ENCODE peak calls at places on chromosomes 6 and 20, in six cellular contexts. I is CD8-positive, alpha-beta T cell; C is left ventricle myocardium inferior; H is A673; W is tibial artery; L is cardiac muscle cell. U is an unnamed sample. For H3K4me1, the result is how much of the 10 kb centered on the place peaks cover.

GRCh38 chr20:58071500-58071804 is 157.0 kb downstream of the ANKRD60 start:
- DNase-seq in L (no peak), H (no peak), W (no peak), C (no peak), I (no peak), U (no peak)

GRCh38 chr20:50589548-50590347 is 79.6 kb downstream of the PTPN1 start:
- DNase-seq in H (no peak), W (no peak), L (no peak), C (no peak), I (no peak), U (peak)

GRCh38 chr6:148868314-148868713 is 121.5 kb downstream of the UST start:
- DNase-seq in C (no peak), H (no peak), I (no peak), W (no peak), L (peak), U (no peak)

GRCh38 chr6:3386374-3386857 is 70.4 kb downstream of the SLC22A23 start:
- DNase-seq in W (no peak), I (no peak), L (no peak), C (no peak), H (no peak), U (no peak)

GRCh38 chr6:154112181-154112809 is 73.3 kb downstream of the OPRM1 start:
- DNase-seq in L (no peak), H (no peak), I (no peak), C (no peak), W (no peak), U (no peak)

GRCh38 chr20:62030834-62031434 is 34.7 kb downstream of the TAF4 start:
- DNase-seq in C (no peak), W (no peak), I (peak), H (no peak), L (no peak), U (no peak)

GRCh38 chr20:33882018-33882417 is 70.9 kb downstream of the CHMP4B start:
- DNase-seq in C (no peak), H (no peak), L (no peak), W (no peak), I (no peak), U (no peak)

GRCh38 chr6:17469006-17469972 is 75.9 kb downstream of the CAP2 start:
- DNase-seq in I (no peak), H (no peak), W (no peak), L (no peak), C (no peak), U (no peak)

GRCh38 chr6:73263570-73263909 is 544 bp upstream of the KHDC1 start:
- DNase-seq in W (no peak), C (no peak), L (peak), H (peak), I (no peak), U (no peak)

GRCh38 chr6:148192310-148192709 is 150.3 kb upstream of the SASH1 start:
- DNase-seq in C (no peak), H (no peak), L (peak), W (peak), I (no peak), U (no peak)

GRCh38 chr20:29741594-29741893 is 1515.9 kb upstream of the DEFB115 start:
- DNase-seq in C (no peak), H (no peak), W (no peak), L (no peak), I (no peak), U (no peak)

GRCh38 chr20:48275737-48276342 is 490.6 kb upstream of the SULF2 start:
- DNase-seq in C (no peak), I (no peak), W (no peak), H (peak), L (peak), U (no peak)

GRCh38 chr6:110534731-110535164 is 58.3 kb upstream of the SLC22A16 start:
- DNase-seq in I (no peak), C (no peak), W (peak), H (no peak), L (peak), U (no peak)

GRCh38 chr6:44232676-44233559 is 9.5 kb downstream of the SLC29A1 start:
- DNase-seq in L (no peak), H (no peak), C (no peak), W (no peak), I (no peak), U (peak)

GRCh38 chr6:81876977-81877376 is 124.5 kb upstream of the TENT5A start:
- DNase-seq in H (no peak), L (no peak), I (no peak), W (no peak), C (no peak), U (no peak)

GRCh38 chr6:118627724-118628123 is 23.7 kb downstream of the CEP85L start:
- DNase-seq in I (no peak), W (no peak), L (no peak), C (no peak), H (no peak), U (no peak)

GRCh38 chr6:90160013-90160412 is 136.6 kb downstream of the BACH2 start:
- DNase-seq in H (peak), W (no peak), I (no peak), L (no peak), C (no peak), U (no peak)

GRCh38 chr6:43937236-43938177 is 167.5 kb downstream of the VEGFA start:
- DNase-seq in W (no peak), H (no peak), C (peak), I (no peak), L (no peak), U (peak)

GRCh38 chr6:43812850-43813584 is 43.0 kb downstream of the VEGFA start:
- DNase-seq in H (no peak), L (peak), W (no peak), C (no peak), I (peak), U (peak)

GRCh38 chr6:36227379-36228344 is 31.1 kb downstream of the BRPF3 start:
- DNase-seq in H (no peak), C (no peak), L (no peak), W (no peak), I (no peak), U (no peak)

GRCh38 chr6:142885182-142885867 is 59.7 kb downstream of the HIVEP2 start:
- DNase-seq in L (peak), H (peak), I (peak), W (no peak), C (no peak), U (no peak)

GRCh38 chr20:16178671-16179070 is 394.6 kb downstream of the KIF16B start:
- DNase-seq in I (no peak), H (no peak), C (no peak), W (no peak), L (no peak), U (no peak)

GRCh38 chr6:109793793-109794192 is 102.7 kb downstream of the FIG4 start:
- DNase-seq in H (peak), L (peak), C (no peak), I (no peak), W (peak), U (no peak)

GRCh38 chr6:139109558-139109957 is 25.3 kb upstream of the HECA start:
- DNase-seq in W (no peak), C (no peak), I (no peak), H (peak), L (peak), U (no peak)

GRCh38 chr6:41278699-41279405 is 7.6 kb downstream of the TREM1 start:
- DNase-seq in L (peak), I (peak), H (peak), C (peak), W (peak), U (peak)

GRCh38 chr6:168538892-168539811 is 98.2 kb downstream of the SMOC2 start:
- DNase-seq in C (no peak), H (no peak), W (no peak), L (no peak), I (no peak), U (no peak)

GRCh38 chr6:142349215-142349823 is 47.5 kb downstream of the ADGRG6 start:
- DNase-seq in W (no peak), H (no peak), L (no peak), I (no peak), C (no peak), U (no peak)

GRCh38 chr6:157282279-157282678 is 41.0 kb downstream of the TMEM242 start:
- DNase-seq in W (no peak), L (no peak), I (no peak), H (no peak), C (no peak), U (no peak)

GRCh38 chr6:170147832-170148708 is 142.8 kb downstream of the DLL1 start:
- DNase-seq in L (no peak), W (no peak), C (no peak), I (peak), H (no peak), U (peak)

GRCh38 chr20:17557675-17558006 is 12.2 kb upstream of the DSTN start:
- DNase-seq in I (no peak), C (no peak), H (no peak), L (peak), W (no peak), U (no peak)

GRCh38 chr20:49964964-49965780 is 17.6 kb upstream of the SNAI1 start:
- DNase-seq in H (peak), W (no peak), C (no peak), L (peak), I (no peak), U (no peak)

GRCh38 chr6:24322924-24323323 is 34.9 kb downstream of the DCDC2 start:
- DNase-seq in W (no peak), L (no peak), I (no peak), C (no peak), H (no peak), U (no peak)

GRCh38 chr20:38864662-38865061 is 59.2 kb downstream of the PPP1R16B start:
- DNase-seq in I (no peak), H (no peak), C (no peak), W (no peak), L (no peak), U (no peak)

GRCh38 chr6:40754481-40755045 is 167.4 kb upstream of the LRFN2 start:
- DNase-seq in C (no peak), W (no peak), L (no peak), H (no peak), I (no peak), U (no peak)

GRCh38 chr20:53872561-53873248 is 197.7 kb downstream of the BCAS1 start:
- DNase-seq in W (no peak), L (peak), I (no peak), H (peak), C (no peak), U (no peak)
- H3K27ac ChIP-seq in W (no peak), L (no peak), I (peak), H (peak), C (no peak), U (no peak)

DNA sequence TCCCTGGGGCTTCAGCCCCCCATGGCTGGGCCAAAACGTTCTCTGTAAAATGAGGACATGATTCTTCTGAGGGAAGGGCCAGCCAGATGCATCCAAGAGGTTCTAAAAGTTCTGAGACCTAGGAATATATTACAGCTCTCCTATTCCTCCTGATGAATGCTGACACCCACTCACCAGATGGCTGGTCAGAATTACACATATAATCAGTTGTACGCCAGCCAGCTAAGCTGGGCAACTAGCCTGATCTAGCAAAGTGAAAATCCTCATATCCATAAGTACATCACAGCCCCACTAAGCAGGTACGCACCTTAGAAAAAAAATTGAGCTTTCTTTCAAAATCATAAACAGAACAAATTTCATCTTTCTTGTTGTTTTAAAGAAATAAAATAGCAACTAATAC is 34.8 kb downstream of the C6orf118 start:
- DNase-seq in I (no peak), L (no peak), W (no peak), H (no peak), C (no peak), U (no peak)
- H3K4me3 ChIP-seq in I (no peak), L (no peak), W (no peak), H (no peak), C (no peak), U (no peak)

GRCh38 chr6:85453490-85453889 is 3.6 kb downstream of the NT5E start:
- DNase-seq in W (no peak), L (no peak), I (no peak), C (no peak), H (no peak), U (no peak)
- H3K4me1 ChIP-seq in W (under half), L (under half), I (half or more), C (under half), H (under half), U (under half)

DNA sequence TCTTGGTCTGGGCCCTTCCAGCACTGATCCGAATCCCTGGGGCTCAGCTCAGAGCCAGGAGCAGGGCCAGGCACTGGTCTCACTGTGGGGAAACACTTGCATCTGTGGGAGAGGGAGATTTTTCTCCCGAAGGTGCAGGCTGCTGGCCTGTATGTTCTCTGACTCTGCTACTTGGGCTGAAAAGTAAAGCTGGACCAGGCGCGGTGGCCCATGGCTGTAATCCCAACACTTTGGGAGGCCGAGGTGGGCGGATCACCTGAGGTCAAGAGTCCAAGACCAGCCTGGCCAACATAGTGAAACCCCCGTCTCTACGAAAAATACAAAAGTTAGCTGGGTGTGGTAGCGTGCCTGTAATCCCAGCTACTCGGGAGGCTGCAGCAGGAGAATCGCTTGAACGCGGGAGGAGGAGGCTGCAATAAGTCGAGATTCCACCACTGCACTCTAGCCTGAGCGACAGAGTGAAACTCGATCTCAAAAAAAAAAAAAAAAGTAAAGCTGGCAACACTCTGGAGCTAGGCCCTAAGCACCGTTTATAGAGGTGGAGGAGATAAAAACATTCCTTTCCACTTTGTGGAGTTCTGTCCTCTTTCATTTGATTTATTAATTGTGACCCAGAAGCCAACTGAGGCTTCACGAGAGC is 41.7 kb downstream of the JPH2 start:
- DNase-seq in H (no peak), L (no peak), W (no peak), C (no peak), I (no peak), U (no peak)
- H3K27ac ChIP-seq in H (no peak), L (peak), W (peak), C (peak), I (no peak), U (no peak)

DNA sequence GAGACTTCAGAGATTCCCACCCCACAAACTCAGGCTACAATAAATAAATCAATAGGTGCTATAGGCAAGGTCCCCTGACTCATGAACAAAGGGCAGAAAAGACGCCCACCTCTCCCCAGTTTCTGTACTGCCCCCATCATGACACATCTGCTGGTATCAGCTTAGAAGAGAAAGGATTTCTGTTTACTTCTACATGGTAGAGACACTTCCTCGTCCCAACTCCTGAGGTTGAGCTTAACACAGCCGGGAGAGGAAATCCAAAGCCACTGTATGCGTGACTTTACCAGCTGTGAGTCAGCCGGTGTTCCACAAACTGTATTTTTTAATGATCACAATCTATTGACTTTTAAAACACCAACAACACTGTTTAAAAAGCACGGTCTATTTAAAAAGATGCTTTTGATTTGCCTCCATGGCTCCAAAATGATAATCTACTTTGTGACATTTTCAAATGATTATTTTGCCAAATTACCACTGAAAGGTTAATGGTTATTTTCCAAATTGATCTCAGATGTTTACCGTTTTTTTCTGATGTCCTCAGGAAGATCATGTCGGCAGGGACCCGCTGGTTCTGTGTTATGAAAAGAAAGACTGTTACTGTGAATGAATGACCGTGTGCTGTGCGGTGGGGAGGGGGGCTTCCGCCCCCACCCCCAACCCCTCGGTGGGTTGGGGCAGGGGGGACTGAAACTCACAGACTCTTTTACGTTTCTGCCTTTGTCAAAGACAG is 72.5 kb downstream of the ATP9A start:
- DNase-seq in L (peak), H (peak), C (no peak), W (no peak), I (no peak), U (no peak)
- H3K4me3 ChIP-seq in L (no peak), H (peak), C (no peak), W (no peak), I (no peak), U (no peak)

GRCh38 chr6:30813623-30814136 is 69.3 kb upstream of the IER3 start:
- DNase-seq in I (no peak), W (no peak), L (no peak), H (no peak), C (no peak), U (no peak)
- H3K4me1 ChIP-seq in I (under half), W (under half), L (under half), H (under half), C (under half), U (under half)